ENCODE peak calls at places on chromosomes 1 and 21, in four cellular contexts. Z is HuH-7; H is pancreas; K is stimulated activated CD8-positive, alpha-beta memory T cell treated with anti-CD3 and anti-CD28 coated beads, Interleukin-4, amount 100 ng/mL, for 24 hours. R is an unnamed sample.

GRCh38 chr1:207817778-207818751 is 66.2 kb downstream of the CD46 start:
- DNase-seq in K (no peak), Z (no peak), H (no peak), R (no peak)

GRCh38 chr21:38945536-38946245 is 140.0 kb downstream of the ETS2 start:
- DNase-seq in H (no peak), Z (no peak), K (no peak), R (no peak)

GRCh38 chr1:43432171-43432860 is 21.4 kb downstream of the HYI start:
- DNase-seq in H (no peak), Z (no peak), K (no peak), R (no peak)

GRCh38 chr1:109059026-109059425 is 16.8 kb downstream of the TAF13 start:
- DNase-seq in H (no peak), Z (no peak), K (no peak), R (no peak)

GRCh38 chr1:152461544-152461943 is 47.5 kb upstream of the CRNN start:
- DNase-seq in H (peak), Z (peak), K (peak), R (peak)

GRCh38 chr1:228236744-228237143 is 28.9 kb downstream of the OBSCN start:
- DNase-seq in Z (peak), K (no peak), H (no peak), R (peak)

GRCh38 chr1:57599233-57599994 is 175.6 kb upstream of the DAB1 start:
- DNase-seq in Z (no peak), K (no peak), H (no peak), R (no peak)

GRCh38 chr1:202323731-202324130 is 18.0 kb downstream of the UBE2T start:
- DNase-seq in H (no peak), Z (no peak), K (no peak), R (no peak)

GRCh38 chr1:157941939-157942338 is 51.5 kb upstream of the KIRREL1 start:
- DNase-seq in Z (no peak), H (no peak), K (no peak), R (no peak)

GRCh38 chr1:12636098-12636950 is 7.6 kb upstream of the AADACL4 start:
- DNase-seq in H (peak), Z (no peak), K (no peak), R (no peak)

GRCh38 chr1:244674446-244674845 is 21.5 kb downstream of the DESI2 start:
- DNase-seq in K (no peak), H (no peak), Z (no peak), R (no peak)

GRCh38 chr1:85283475-85284199 is 7.2 kb upstream of the BCL10 start:
- DNase-seq in H (peak), K (no peak), Z (no peak), R (peak)

GRCh38 chr1:63317007-63317813 is 5.2 kb upstream of the FOXD3 start:
- DNase-seq in Z (peak), H (peak), K (peak), R (peak)

GRCh38 chr21:37324558-37324957 is 42.0 kb upstream of the DYRK1A start:
- DNase-seq in H (no peak), Z (no peak), K (no peak), R (no peak)

GRCh38 chr1:214549604-214550338 is 1.6 kb downstream of the PTPN14 start:
- DNase-seq in H (no peak), K (no peak), Z (peak), R (no peak)

GRCh38 chr1:25360596-25361581 is 22.8 kb downstream of the TMEM50A start:
- DNase-seq in H (no peak), K (no peak), Z (no peak), R (no peak)

GRCh38 chr1:9717193-9718005 is 65.9 kb downstream of the PIK3CD start:
- DNase-seq in Z (peak), H (no peak), K (peak), R (peak)

GRCh38 chr1:110309768-110310167 is 29.4 kb upstream of the RBM15 start:
- DNase-seq in Z (no peak), H (no peak), K (no peak), R (no peak)

GRCh38 chr1:55993608-55994251 is 585.6 kb downstream of the PLPP3 start:
- DNase-seq in K (no peak), H (no peak), Z (no peak), R (no peak)

GRCh38 chr1:153389394-153389793 is 1.5 kb downstream of the S100A8 start:
- DNase-seq in K (no peak), H (no peak), Z (no peak), R (no peak)

GRCh38 chr21:34215911-34216310 is 142.5 kb downstream of the MRPS6 start:
- DNase-seq in H (no peak), Z (no peak), K (no peak), R (no peak)

GRCh38 chr21:25408666-25409065 is 198.6 kb downstream of the MRPL39 start:
- DNase-seq in H (no peak), Z (no peak), K (no peak), R (no peak)

GRCh38 chr1:3555131-3555920 is 56.0 kb downstream of the MEGF6 start:
- DNase-seq in K (no peak), H (no peak), Z (no peak), R (no peak)

GRCh38 chr1:239212841-239213240 is 173.5 kb upstream of the CHRM3 start:
- DNase-seq in K (no peak), Z (peak), H (peak), R (no peak)

GRCh38 chr1:6614019-6614952 is 755 bp downstream of the PHF13 start:
- DNase-seq in Z (peak), K (peak), H (peak), R (no peak)

GRCh38 chr1:153533689-153534201 is 2.0 kb downstream of the S100A6 start:
- DNase-seq in K (no peak), H (no peak), Z (no peak), R (peak)

GRCh38 chr1:58812926-58813325 is 29.1 kb upstream of the JUN start:
- DNase-seq in K (no peak), Z (no peak), H (no peak), R (no peak)

GRCh38 chr1:99969729-99970591 is at the start of gene SLC35A3:
- DNase-seq in Z (peak), K (peak), H (peak), R (peak)

GRCh38 chr1:18151436-18151835 is 43.8 kb downstream of the IGSF21 start:
- DNase-seq in K (no peak), Z (no peak), H (no peak), R (no peak)

GRCh38 chr1:171032822-171033702 is 57.6 kb upstream of the FMO3 start:
- DNase-seq in H (no peak), Z (no peak), K (no peak), R (no peak)

GRCh38 chr1:28718601-28719331 is 18.0 kb upstream of the YTHDF2 start:
- DNase-seq in Z (peak), K (no peak), H (no peak), R (no peak)

R was measured in HepG2.